ENCODE peak calls at places on chromosomes 12 and 14, in nine cellular contexts. One of them, this sample, is unnamed. For H3K27me3, the result is how much of the 10 kb centered on the place peaks cover.

GRCh38 chr14:52131640-52132320 is 62.9 kb upstream of the NID2 start:
- DNase-seq in HL-60: peak
- DNase-seq in GM23338: peak
- DNase-seq in suprapubic skin: peak
- DNase-seq in K562: peak
- DNase-seq in SK-N-SH: peak
- DNase-seq in stomach: peak
- DNase-seq in HCT116: peak
- DNase-seq in transverse colon: peak
- DNase-seq in this sample: no peak

GRCh38 chr12:20194171-20194570 is 174.2 kb upstream of the PDE3A start:
- DNase-seq in GM23338: peak
- DNase-seq in HL-60: no peak
- DNase-seq in transverse colon: no peak
- DNase-seq in suprapubic skin: no peak
- DNase-seq in HCT116: no peak
- DNase-seq in SK-N-SH: no peak
- DNase-seq in K562: no peak
- DNase-seq in stomach: no peak
- DNase-seq in this sample: no peak

GRCh38 chr12:28202374-28203130 is 12.3 kb downstream of the CCDC91 start:
- DNase-seq in SK-N-SH: peak
- DNase-seq in GM23338: no peak
- DNase-seq in stomach: peak
- DNase-seq in suprapubic skin: no peak
- DNase-seq in transverse colon: no peak
- DNase-seq in HL-60: no peak
- DNase-seq in HCT116: no peak
- DNase-seq in K562: no peak
- DNase-seq in this sample: no peak

GRCh38 chr12:62194031-62194430 is 66.2 kb upstream of the USP15 start:
- DNase-seq in HCT116: no peak
- DNase-seq in GM23338: no peak
- DNase-seq in stomach: no peak
- DNase-seq in transverse colon: no peak
- DNase-seq in K562: no peak
- DNase-seq in SK-N-SH: no peak
- DNase-seq in HL-60: no peak
- DNase-seq in suprapubic skin: no peak
- DNase-seq in this sample: no peak

GRCh38 chr14:52716160-52716559 is 9.2 kb downstream of the PSMC6 start:
- DNase-seq in transverse colon: no peak
- DNase-seq in HCT116: no peak
- DNase-seq in HL-60: no peak
- DNase-seq in suprapubic skin: no peak
- DNase-seq in SK-N-SH: no peak
- DNase-seq in stomach: no peak
- DNase-seq in K562: no peak
- DNase-seq in GM23338: no peak
- DNase-seq in this sample: no peak

GRCh38 chr14:50363734-50364113 is 33.0 kb downstream of the CDKL1 start:
- DNase-seq in GM23338: no peak
- DNase-seq in HCT116: no peak
- DNase-seq in SK-N-SH: no peak
- DNase-seq in HL-60: peak
- DNase-seq in transverse colon: peak
- DNase-seq in suprapubic skin: no peak
- DNase-seq in K562: no peak
- DNase-seq in stomach: no peak
- DNase-seq in this sample: no peak

GRCh38 chr14:78581222-78581621 is 411.0 kb downstream of the NRXN3 start:
- DNase-seq in transverse colon: no peak
- DNase-seq in suprapubic skin: no peak
- DNase-seq in SK-N-SH: no peak
- DNase-seq in HL-60: peak
- DNase-seq in HCT116: no peak
- DNase-seq in GM23338: no peak
- DNase-seq in K562: no peak
- DNase-seq in stomach: no peak
- DNase-seq in this sample: no peak

GRCh38 chr12:6161124-6161882 is 36.8 kb upstream of the VWF start:
- DNase-seq in SK-N-SH: peak
- DNase-seq in HCT116: no peak
- DNase-seq in transverse colon: no peak
- DNase-seq in GM23338: no peak
- DNase-seq in HL-60: no peak
- DNase-seq in stomach: no peak
- DNase-seq in K562: no peak
- DNase-seq in suprapubic skin: no peak
- DNase-seq in this sample: no peak

GRCh38 chr12:18965210-18965609 is 164.3 kb upstream of the PLEKHA5 start:
- DNase-seq in suprapubic skin: no peak
- DNase-seq in GM23338: peak
- DNase-seq in HL-60: no peak
- DNase-seq in transverse colon: no peak
- DNase-seq in SK-N-SH: no peak
- DNase-seq in stomach: no peak
- DNase-seq in K562: no peak
- DNase-seq in HCT116: no peak
- DNase-seq in this sample: no peak

GRCh38 chr12:27427824-27428223 is 18.7 kb upstream of the SMCO2 start:
- DNase-seq in GM23338: no peak
- DNase-seq in transverse colon: no peak
- DNase-seq in K562: no peak
- DNase-seq in HL-60: no peak
- DNase-seq in HCT116: no peak
- DNase-seq in stomach: no peak
- DNase-seq in suprapubic skin: no peak
- DNase-seq in SK-N-SH: no peak
- DNase-seq in this sample: no peak

GRCh38 chr14:79855789-79856188 is 355.5 kb downstream of the DIO2 start:
- DNase-seq in transverse colon: no peak
- DNase-seq in K562: no peak
- DNase-seq in suprapubic skin: no peak
- DNase-seq in stomach: no peak
- DNase-seq in HCT116: no peak
- DNase-seq in HL-60: no peak
- DNase-seq in SK-N-SH: no peak
- DNase-seq in GM23338: no peak
- DNase-seq in this sample: no peak
- H3K27me3 ChIP-seq in transverse colon: under half
- H3K27me3 ChIP-seq in K562: under half
- H3K27me3 ChIP-seq in suprapubic skin: under half
- H3K27me3 ChIP-seq in stomach: under half
- H3K27me3 ChIP-seq in HCT116: under half
- H3K27me3 ChIP-seq in HL-60: under half
- H3K27me3 ChIP-seq in SK-N-SH: under half
- H3K27me3 ChIP-seq in GM23338: under half
- H3K27me3 ChIP-seq in this sample: under half

GRCh38 chr14:75340921-75341320 is 62.3 kb downstream of the FOS start:
- DNase-seq in GM23338: no peak
- DNase-seq in SK-N-SH: no peak
- DNase-seq in K562: no peak
- DNase-seq in stomach: peak
- DNase-seq in HL-60: peak
- DNase-seq in HCT116: no peak
- DNase-seq in transverse colon: peak
- DNase-seq in suprapubic skin: peak
- DNase-seq in this sample: no peak
- TF ChIP-seq POLR2AphosphoS5 in GM23338: no peak
- TF ChIP-seq POLR2AphosphoS5 in SK-N-SH: no peak
- TF ChIP-seq POLR2AphosphoS5 in K562: no peak
- TF ChIP-seq POLR2AphosphoS5 in stomach: peak
- TF ChIP-seq POLR2AphosphoS5 in HL-60: no peak
- TF ChIP-seq POLR2AphosphoS5 in HCT116: no peak
- TF ChIP-seq POLR2AphosphoS5 in transverse colon: peak
- TF ChIP-seq POLR2AphosphoS5 in suprapubic skin: peak
- TF ChIP-seq POLR2AphosphoS5 in this sample: peak

GRCh38 chr14:95467657-95468056 is 48.8 kb downstream of the SYNE3 start:
- DNase-seq in suprapubic skin: no peak
- DNase-seq in HCT116: no peak
- DNase-seq in K562: no peak
- DNase-seq in stomach: no peak
- DNase-seq in transverse colon: no peak
- DNase-seq in GM23338: no peak
- DNase-seq in HL-60: no peak
- DNase-seq in SK-N-SH: no peak
- DNase-seq in this sample: no peak
- H3K27ac ChIP-seq in suprapubic skin: no peak
- H3K27ac ChIP-seq in HCT116: no peak
- H3K27ac ChIP-seq in K562: no peak
- H3K27ac ChIP-seq in stomach: peak
- H3K27ac ChIP-seq in transverse colon: peak
- H3K27ac ChIP-seq in GM23338: no peak
- H3K27ac ChIP-seq in HL-60: no peak
- H3K27ac ChIP-seq in SK-N-SH: no peak
- H3K27ac ChIP-seq in this sample: no peak

GRCh38 chr12:48184549-48184922 is 1.1 kb downstream of the CCDC184 start:
- DNase-seq in stomach: no peak
- DNase-seq in suprapubic skin: no peak
- DNase-seq in HL-60: no peak
- DNase-seq in transverse colon: no peak
- DNase-seq in HCT116: no peak
- DNase-seq in K562: no peak
- DNase-seq in SK-N-SH: peak
- DNase-seq in GM23338: peak
- DNase-seq in this sample: no peak

GRCh38 chr12:48183091-48183875 is at the start of gene CCDC184:
- DNase-seq in stomach: peak
- DNase-seq in transverse colon: peak
- DNase-seq in HL-60: peak
- DNase-seq in K562: peak
- DNase-seq in suprapubic skin: peak
- DNase-seq in HCT116: peak
- DNase-seq in GM23338: peak
- DNase-seq in SK-N-SH: peak
- DNase-seq in this sample: no peak

GRCh38 chr12:48182659-48183058 is 785 bp upstream of the CCDC184 start:
- DNase-seq in HCT116: no peak
- DNase-seq in suprapubic skin: no peak
- DNase-seq in K562: no peak
- DNase-seq in transverse colon: no peak
- DNase-seq in HL-60: no peak
- DNase-seq in GM23338: no peak
- DNase-seq in stomach: no peak
- DNase-seq in SK-N-SH: no peak
- DNase-seq in this sample: no peak

GRCh38 chr12:48185181-48185919 is 1.9 kb downstream of the CCDC184 start:
- DNase-seq in transverse colon: no peak
- DNase-seq in K562: no peak
- DNase-seq in stomach: no peak
- DNase-seq in suprapubic skin: no peak
- DNase-seq in GM23338: peak
- DNase-seq in SK-N-SH: no peak
- DNase-seq in HCT116: no peak
- DNase-seq in HL-60: no peak
- DNase-seq in this sample: no peak

GRCh38 chr12:48183876-48184548 is 568 bp downstream of the CCDC184 start:
- DNase-seq in GM23338: peak
- DNase-seq in stomach: no peak
- DNase-seq in HCT116: no peak
- DNase-seq in suprapubic skin: no peak
- DNase-seq in K562: no peak
- DNase-seq in transverse colon: no peak
- DNase-seq in SK-N-SH: peak
- DNase-seq in HL-60: no peak
- DNase-seq in this sample: no peak
- H3K27me3 ChIP-seq in GM23338: half or more
- H3K27me3 ChIP-seq in stomach: half or more
- H3K27me3 ChIP-seq in HCT116: under half
- H3K27me3 ChIP-seq in suprapubic skin: half or more
- H3K27me3 ChIP-seq in K562: under half
- H3K27me3 ChIP-seq in transverse colon: half or more
- H3K27me3 ChIP-seq in SK-N-SH: under half
- H3K27me3 ChIP-seq in HL-60: under half
- H3K27me3 ChIP-seq in this sample: under half

DNA sequence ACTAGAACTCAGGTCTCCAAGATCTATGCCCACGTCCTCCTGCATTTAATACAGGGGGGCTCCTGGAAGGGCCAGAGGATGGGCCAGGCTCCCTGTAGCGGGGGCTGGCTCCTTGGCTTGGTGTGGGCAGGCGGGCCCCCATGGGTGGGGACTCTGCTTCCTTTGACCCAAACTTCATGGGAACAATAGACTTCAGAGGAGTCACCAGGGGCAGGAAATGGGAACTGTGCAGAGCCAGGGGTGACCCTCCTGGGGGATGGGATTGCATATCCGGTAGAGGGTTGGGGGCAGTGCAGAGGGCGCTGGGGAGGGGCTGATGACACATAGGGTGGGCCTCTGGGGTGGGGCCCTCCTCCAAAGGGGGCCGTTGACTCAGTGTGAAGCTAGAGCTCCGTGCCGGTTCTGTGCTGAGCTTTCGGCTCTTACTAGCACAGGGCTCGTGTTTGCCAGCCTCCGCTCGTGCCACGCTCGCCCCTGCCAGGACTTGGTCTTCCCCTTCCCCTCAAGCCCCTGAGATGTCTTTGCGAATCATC is 4.6 kb downstream of the TEAD4 start:
- DNase-seq in HCT116: no peak
- DNase-seq in K562: no peak
- DNase-seq in transverse colon: no peak
- DNase-seq in SK-N-SH: no peak
- DNase-seq in stomach: no peak
- DNase-seq in HL-60: no peak
- DNase-seq in suprapubic skin: no peak
- DNase-seq in GM23338: peak
- DNase-seq in this sample: no peak
- TF ChIP-seq POLR2AphosphoS5 in HCT116: no peak
- TF ChIP-seq POLR2AphosphoS5 in K562: no peak
- TF ChIP-seq POLR2AphosphoS5 in transverse colon: no peak
- TF ChIP-seq POLR2AphosphoS5 in SK-N-SH: no peak
- TF ChIP-seq POLR2AphosphoS5 in stomach: no peak
- TF ChIP-seq POLR2AphosphoS5 in HL-60: no peak
- TF ChIP-seq POLR2AphosphoS5 in suprapubic skin: no peak
- TF ChIP-seq POLR2AphosphoS5 in GM23338: peak
- TF ChIP-seq POLR2AphosphoS5 in this sample: no peak

This sample was measured in vagina.